ENCODE peak calls at places on chromosomes 6 and 20, in seven cellular contexts. K is IMR-90, H is Peyer's patch, L is A549, E is endothelial cell of umbilical vein, G is heart left ventricle, X is ovary. D is an unnamed sample. For H3K4me1, the result is how much of the 10 kb centered on the place peaks cover.

GRCh38 chr6:157034433-157035230 is 257.5 kb downstream of the ARID1B start:
- DNase-seq in K (peak), E (peak), G (no peak), X (no peak), H (no peak), L (peak), D (no peak)

GRCh38 chr6:111718326-111718725 is 112.6 kb upstream of the TRAF3IP2 start:
- DNase-seq in E (no peak), K (no peak), X (no peak), L (no peak), H (no peak), G (no peak), D (no peak)

GRCh38 chr6:169188051-169188863 is 65.4 kb downstream of the THBS2 start:
- DNase-seq in X (no peak), K (peak), E (no peak), H (no peak), G (no peak), L (no peak), D (no peak)

GRCh38 chr20:61134286-61135035 is 117.6 kb upstream of the CDH4 start:
- DNase-seq in K (no peak), X (no peak), E (no peak), G (no peak), L (no peak), H (no peak), D (no peak)

GRCh38 chr20:45465492-45466266 is 3.9 kb upstream of the WFDC2 start:
- DNase-seq in L (no peak), E (no peak), H (no peak), K (no peak), G (no peak), X (no peak), D (no peak)

GRCh38 chr20:32071395-32072167 is 19.5 kb downstream of the HCK start:
- DNase-seq in X (no peak), L (no peak), H (no peak), G (no peak), E (no peak), K (no peak), D (no peak)

GRCh38 chr20:17898548-17898994 is 70.0 kb downstream of the SNX5 start:
- DNase-seq in E (peak), X (peak), K (peak), L (peak), H (peak), G (peak), D (peak)

GRCh38 chr6:5457983-5458683 is 196.8 kb downstream of the FARS2 start:
- DNase-seq in G (no peak), K (no peak), L (no peak), H (no peak), E (no peak), X (no peak), D (peak)

GRCh38 chr6:135146160-135146920 is 34.8 kb upstream of the MYB start:
- DNase-seq in H (no peak), X (no peak), K (peak), G (no peak), E (no peak), L (no peak), D (no peak)

GRCh38 chr6:89950879-89951391 is 56.7 kb downstream of the GJA10 start:
- DNase-seq in E (no peak), H (no peak), L (no peak), K (no peak), G (no peak), X (peak), D (no peak)

GRCh38 chr6:105794263-105794662 is 291.9 kb upstream of the PRDM1 start:
- DNase-seq in K (no peak), L (peak), E (no peak), H (peak), G (no peak), X (peak), D (peak)

GRCh38 chr20:23125625-23126191 is 39.6 kb upstream of the CD93 start:
- DNase-seq in G (peak), K (peak), L (no peak), E (no peak), H (peak), X (no peak), D (no peak)

GRCh38 chr6:108254436-108255410 is 6.1 kb downstream of the SNX3 start:
- DNase-seq in L (no peak), K (no peak), H (no peak), X (no peak), G (no peak), E (peak), D (no peak)

GRCh38 chr6:80197474-80197873 is 91.0 kb downstream of the BCKDHB start:
- DNase-seq in L (no peak), E (no peak), H (no peak), K (peak), G (peak), X (no peak), D (peak)

GRCh38 chr6:87875781-87876180 is 171.9 kb upstream of the SPACA1 start:
- DNase-seq in K (no peak), E (no peak), L (no peak), G (no peak), H (no peak), X (no peak), D (no peak)

GRCh38 chr6:3276174-3277167 is 17.7 kb downstream of the PSMG4 start:
- DNase-seq in K (no peak), X (no peak), L (no peak), H (no peak), E (no peak), G (no peak), D (no peak)

GRCh38 chr6:1266686-1267056 is 45.2 kb upstream of the FOXQ1 start:
- DNase-seq in H (no peak), L (no peak), K (no peak), X (no peak), G (no peak), E (no peak), D (no peak)

GRCh38 chr6:100719883-100720682 is 161.0 kb downstream of the ASCC3 start:
- DNase-seq in H (no peak), K (peak), X (no peak), G (no peak), L (peak), E (peak), D (no peak)

GRCh38 chr6:57173886-57174510 is 1.9 kb downstream of the BAG2 start:
- DNase-seq in L (peak), E (peak), K (peak), G (no peak), H (no peak), X (no peak), D (no peak)

GRCh38 chr6:141988954-141989705 is 143.6 kb upstream of the GJE1 start:
- DNase-seq in H (no peak), G (no peak), K (peak), X (no peak), L (peak), E (peak), D (peak)

GRCh38 chr6:166496460-166496859 is 90.0 kb downstream of the RAMACL start:
- DNase-seq in G (no peak), H (no peak), K (no peak), X (no peak), L (no peak), E (no peak), D (no peak)

GRCh38 chr6:157240960-157241311 is 82.4 kb downstream of the TMEM242 start:
- DNase-seq in E (no peak), X (peak), K (no peak), G (no peak), H (no peak), L (no peak), D (no peak)

GRCh38 chr20:63580796-63581461 is 6.9 kb upstream of the HELZ2 start:
- DNase-seq in H (no peak), E (peak), X (no peak), G (no peak), L (peak), K (peak), D (peak)

GRCh38 chr20:62201173-62202082 is 18.6 kb downstream of the MTG2 start:
- DNase-seq in X (no peak), G (no peak), H (peak), L (no peak), E (no peak), K (no peak), D (no peak)

GRCh38 chr6:50185006-50185405 is 135.3 kb upstream of the DEFB112 start:
- DNase-seq in H (no peak), G (no peak), X (no peak), E (no peak), K (no peak), L (no peak), D (no peak)

GRCh38 chr6:121881974-121882667 is 446.7 kb downstream of the GJA1 start:
- DNase-seq in L (no peak), K (peak), H (no peak), G (no peak), E (no peak), X (no peak), D (no peak)

GRCh38 chr6:13229205-13230085 is 98.9 kb downstream of the TBC1D7 start:
- DNase-seq in K (no peak), H (no peak), X (no peak), L (peak), G (no peak), E (no peak), D (peak)

GRCh38 chr20:64212750-64213149 is 42.8 kb upstream of the PCMTD2 start:
- DNase-seq in X (peak), H (no peak), L (no peak), E (no peak), G (peak), K (peak), D (peak)

GRCh38 chr6:169252805-169253189 is 849 bp downstream of the THBS2 start:
- DNase-seq in H (peak), L (no peak), X (no peak), G (no peak), E (no peak), K (no peak), D (no peak)

GRCh38 chr6:131937703-131938631 is 13.2 kb downstream of the CCN2 start:
- DNase-seq in H (no peak), L (no peak), G (peak), K (peak), X (no peak), E (peak), D (peak)

GRCh38 chr6:11328613-11329247 is 96.3 kb upstream of the NEDD9 start:
- DNase-seq in X (no peak), H (no peak), L (no peak), E (no peak), K (peak), G (no peak), D (no peak)

GRCh38 chr6:1278057-1278720 is 33.7 kb upstream of the FOXQ1 start:
- DNase-seq in K (no peak), X (no peak), H (no peak), G (no peak), E (no peak), L (no peak), D (no peak)

GRCh38 chr6:46749731-46750130 is 3.0 kb downstream of the ANKRD66 start:
- DNase-seq in L (no peak), H (no peak), K (no peak), G (no peak), X (no peak), E (no peak), D (no peak)

GRCh38 chr6:157428418-157429202 is 47.6 kb downstream of the ZDHHC14 start:
- DNase-seq in E (no peak), L (peak), G (no peak), K (peak), H (no peak), X (no peak), D (no peak)

GRCh38 chr6:130513770-130514169 is 148.0 kb downstream of the TMEM200A start:
- DNase-seq in K (peak), G (no peak), H (no peak), X (no peak), E (no peak), L (no peak), D (no peak)

GRCh38 chr6:144597511-144597910 is 312.4 kb downstream of the UTRN start:
- DNase-seq in H (no peak), G (no peak), X (no peak), L (no peak), E (no peak), K (no peak), D (no peak)

GRCh38 chr6:17725083-17725482 is 18.4 kb upstream of the NUP153 start:
- DNase-seq in H (no peak), X (peak), E (peak), G (peak), K (peak), L (no peak), D (peak)

GRCh38 chr6:112946051-112946450 is 598.9 kb downstream of the RFPL4B start:
- DNase-seq in L (no peak), E (no peak), K (peak), H (no peak), X (no peak), G (no peak), D (no peak)

GRCh38 chr20:63085087-63085861 is 78.5 kb upstream of the BHLHE23 start:
- DNase-seq in K (no peak), E (no peak), G (no peak), X (peak), L (no peak), H (peak), D (no peak)

GRCh38 chr20:50721881-50722281 is 9.5 kb upstream of the PARD6B start:
- DNase-seq in G (peak), L (no peak), K (no peak), X (no peak), H (no peak), E (no peak), D (no peak)

GRCh38 chr20:50724112-50724724 is 7.2 kb upstream of the PARD6B start:
- DNase-seq in G (no peak), X (no peak), E (no peak), L (no peak), K (no peak), H (no peak), D (no peak)

GRCh38 chr20:50722466-50723155 is 8.8 kb upstream of the PARD6B start:
- DNase-seq in K (no peak), G (no peak), H (no peak), E (no peak), X (no peak), L (no peak), D (no peak)

GRCh38 chr20:50724851-50725721 is 6.3 kb upstream of the PARD6B start:
- DNase-seq in G (peak), X (peak), L (peak), H (no peak), E (no peak), K (peak), D (peak)

GRCh38 chr20:50723672-50724071 is 7.7 kb upstream of the PARD6B start:
- DNase-seq in E (no peak), K (no peak), G (no peak), H (no peak), X (no peak), L (no peak), D (no peak)
- H3K4me1 ChIP-seq in E (under half), K (under half), G (under half), H (under half), X (under half), L (half or more), D (under half)

GRCh38 chr20:38304845-38305447 is 990 bp downstream of the BPI start:
- DNase-seq in L (peak), K (peak), E (peak), G (no peak), H (no peak), X (no peak), D (no peak)

GRCh38 chr20:38308047-38308438 is 4.1 kb downstream of the BPI start:
- DNase-seq in L (no peak), G (no peak), K (peak), E (no peak), X (no peak), H (no peak), D (no peak)

GRCh38 chr20:38305541-38305940 is 1.6 kb downstream of the BPI start:
- DNase-seq in H (no peak), X (no peak), K (no peak), E (no peak), L (no peak), G (no peak), D (no peak)

GRCh38 chr20:38308447-38308846 is 4.5 kb downstream of the BPI start:
- DNase-seq in K (no peak), X (no peak), H (no peak), E (no peak), G (no peak), L (no peak), D (no peak)

DNA sequence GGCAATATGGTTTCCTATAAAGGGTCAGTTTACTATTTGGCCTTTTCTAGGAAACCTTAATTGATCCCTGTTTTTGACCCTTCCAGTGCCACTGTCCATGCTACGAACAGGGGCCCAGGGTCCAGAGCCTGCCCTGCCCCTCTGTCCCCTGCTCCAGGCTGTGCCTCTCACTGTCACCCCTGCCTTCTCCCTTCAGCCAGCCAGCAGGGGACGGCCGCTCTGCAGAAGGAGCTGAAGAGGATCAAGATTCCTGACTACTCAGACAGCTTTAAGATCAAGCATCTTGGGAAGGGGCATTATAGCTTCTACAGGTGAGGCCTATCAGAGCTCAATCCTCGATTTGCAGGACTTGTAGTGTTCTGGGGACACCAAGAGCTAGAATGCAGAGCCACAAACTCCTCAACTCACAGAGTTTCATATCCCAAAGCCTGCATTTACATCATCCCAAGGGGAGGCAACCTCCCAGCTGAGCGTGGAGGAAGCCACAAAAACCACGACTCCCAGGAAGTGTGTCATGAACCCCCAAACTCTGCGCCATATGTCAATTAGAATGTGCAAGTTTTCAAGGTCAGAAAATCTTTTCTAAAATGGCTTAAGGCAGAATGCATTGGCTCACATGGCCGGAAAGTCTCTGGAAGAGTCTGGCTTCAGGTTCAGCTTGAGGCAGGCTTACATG is 3.6 kb downstream of the BPI start:
- DNase-seq in L (no peak), G (no peak), K (peak), X (no peak), E (no peak), H (no peak), D (no peak)
- TF ChIP-seq POLR2A in L (no peak), G (no peak), K (no peak), X (no peak), E (no peak), H (no peak), D (no peak)

DNA sequence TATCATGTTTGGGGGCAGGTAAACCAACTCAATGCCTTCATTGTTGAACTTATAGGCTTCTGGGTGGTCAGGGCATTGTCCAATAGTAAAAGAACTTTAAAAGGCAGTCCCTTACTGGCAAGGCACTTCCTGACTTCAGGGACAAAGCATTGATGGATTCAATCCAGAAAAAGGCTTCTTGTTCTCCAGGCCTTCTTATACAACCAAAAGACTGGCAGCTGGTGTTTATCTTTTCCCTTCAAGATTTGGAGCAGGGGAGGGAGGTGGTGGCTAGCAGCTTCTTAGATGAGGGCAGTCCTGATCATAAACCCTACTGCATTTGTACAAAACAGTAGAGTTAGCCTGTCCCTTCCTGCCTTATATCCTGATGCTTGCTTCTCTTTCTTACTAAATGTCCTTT is 57.5 kb downstream of the NCOA3 start:
- DNase-seq in E (no peak), H (no peak), X (no peak), K (peak), L (no peak), G (no peak), D (no peak)
- H3K4me1 ChIP-seq in E (under half), H (under half), X (under half), K (under half), L (half or more), G (under half), D (under half)

GRCh38 chr6:32953775-32954174 is 878 bp upstream of the HLA-DMA start:
- DNase-seq in K (no peak), E (no peak), H (no peak), G (no peak), X (no peak), L (no peak), D (no peak)

GRCh38 chr6:32950449-32950848 is 2.4 kb downstream of the HLA-DMA start:
- DNase-seq in G (no peak), H (no peak), K (no peak), X (no peak), E (no peak), L (no peak), D (no peak)

GRCh38 chr6:32954212-32954745 is 1.4 kb upstream of the HLA-DMA start:
- DNase-seq in G (no peak), L (no peak), H (no peak), X (no peak), E (no peak), K (no peak), D (no peak)

GRCh38 chr6:32954983-32955802 is 2.3 kb upstream of the HLA-DMA start:
- DNase-seq in G (no peak), X (no peak), K (peak), H (no peak), E (no peak), L (no peak), D (peak)

GRCh38 chr6:32952817-32953739 is at the start of gene HLA-DMA:
- DNase-seq in H (peak), G (peak), L (peak), K (peak), E (peak), X (peak), D (peak)
- TF ChIP-seq POLR2A in H (peak), G (peak), L (no peak), K (no peak), E (no peak), X (no peak), D (peak)

DNA sequence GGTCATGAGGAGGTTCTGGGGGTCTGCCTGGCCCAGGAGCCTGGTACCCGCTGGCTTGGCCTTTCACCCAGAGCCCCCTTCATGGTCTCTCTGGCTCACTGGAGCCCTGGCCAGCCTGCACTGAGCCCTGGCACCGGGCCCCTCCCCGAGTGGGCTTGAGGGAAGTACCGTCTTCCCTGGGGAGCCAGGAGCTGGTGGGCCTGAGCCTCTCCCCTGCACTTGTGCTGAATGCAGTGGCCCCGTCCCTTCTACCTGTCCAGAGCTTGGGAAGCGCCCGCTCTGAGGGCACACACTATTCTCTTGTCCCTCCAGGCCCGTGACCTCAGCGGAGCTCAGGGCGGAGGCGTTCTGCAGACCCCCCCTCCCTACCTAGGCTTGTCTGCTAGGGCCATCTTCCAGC is 62.2 kb downstream of the TCP11 start:
- DNase-seq in X (no peak), L (no peak), E (no peak), H (peak), G (no peak), K (no peak), D (no peak)
- H3K4me1 ChIP-seq in X (under half), L (under half), E (under half), H (under half), G (under half), K (under half), D (under half)

GRCh38 chr6:159981591-159982245 is 12.8 kb downstream of the IGF2R start:
- DNase-seq in E (peak), G (peak), X (no peak), K (peak), H (no peak), L (no peak), D (peak)
- TF ChIP-seq POLR2A in E (no peak), G (no peak), X (no peak), K (no peak), H (no peak), L (no peak), D (no peak)

D was measured in body of pancreas.